ENCODE peak calls at places on chromosome 16, in four cellular contexts. R is IMR-90, G is neuronal stem cell, W is mesenchymal stem cell. J is an unnamed sample.

GRCh38 chr16:30602595-30603277 is 7.5 kb downstream of the ZNF689 start:
- DNase-seq in G (no peak), R (peak; percentile 37), W (peak; percentile 29), J (no peak)

GRCh38 chr16:1863681-1864460 is 8.1 kb downstream of the MEIOB start:
- DNase-seq in G (no peak), W (peak; percentile 51), R (peak; percentile 44), J (no peak)

GRCh38 chr16:46649571-46649970 is 28.4 kb upstream of the SHCBP1 start:
- DNase-seq in R (peak; percentile 51), W (no peak), G (no peak), J (no peak)

GRCh38 chr16:1332618-1333148 is 762 bp upstream of the BAIAP3 start:
- DNase-seq in G (no peak), W (no peak), R (no peak), J (no peak)

GRCh38 chr16:85987750-85988078 is 88.8 kb downstream of the IRF8 start:
- DNase-seq in R (no peak), W (no peak), G (no peak), J (no peak)

GRCh38 chr16:50266337-50267091 is at the start of gene ADCY7:
- DNase-seq in R (peak; percentile 78), W (peak; percentile 85), G (no peak), J (peak; percentile 57)

GRCh38 chr16:15482748-15483118 is 48.3 kb downstream of the BMERB1 start:
- DNase-seq in R (no peak), W (no peak), G (no peak), J (no peak)

GRCh38 chr16:364595-365491 is 5.5 kb downstream of the MRPL28 start:
- DNase-seq in R (no peak), W (no peak), G (no peak), J (no peak)

GRCh38 chr16:4053663-4054479 is 62.4 kb downstream of the ADCY9 start:
- DNase-seq in G (no peak), R (peak; percentile 95), W (peak; percentile 97), J (no peak)

GRCh38 chr16:62870554-62870953 is 834.3 kb upstream of the CDH8 start:
- DNase-seq in R (no peak), G (no peak), W (no peak), J (no peak)

GRCh38 chr16:81488687-81489411 is 44.2 kb downstream of the CMIP start:
- DNase-seq in R (no peak), W (no peak), G (no peak), J (no peak)

GRCh38 chr16:17215306-17215705 is 255.5 kb downstream of the XYLT1 start:
- DNase-seq in W (no peak), R (no peak), G (no peak), J (no peak)

GRCh38 chr16:17211797-17212196 is 259.0 kb downstream of the XYLT1 start:
- DNase-seq in R (no peak), G (peak; percentile 36), W (no peak), J (peak; percentile 70)

GRCh38 chr16:17213025-17213424 is 257.7 kb downstream of the XYLT1 start:
- DNase-seq in R (no peak), W (no peak), G (no peak), J (no peak)

GRCh38 chr16:17213974-17214373 is 256.8 kb downstream of the XYLT1 start:
- DNase-seq in G (no peak), R (no peak), W (no peak), J (no peak)
- H2BK120ac ChIP-seq in G (no peak overlapping the region), R (no peak overlapping the region), W (no peak overlapping the region), J (no peak overlapping the region)

DNA sequence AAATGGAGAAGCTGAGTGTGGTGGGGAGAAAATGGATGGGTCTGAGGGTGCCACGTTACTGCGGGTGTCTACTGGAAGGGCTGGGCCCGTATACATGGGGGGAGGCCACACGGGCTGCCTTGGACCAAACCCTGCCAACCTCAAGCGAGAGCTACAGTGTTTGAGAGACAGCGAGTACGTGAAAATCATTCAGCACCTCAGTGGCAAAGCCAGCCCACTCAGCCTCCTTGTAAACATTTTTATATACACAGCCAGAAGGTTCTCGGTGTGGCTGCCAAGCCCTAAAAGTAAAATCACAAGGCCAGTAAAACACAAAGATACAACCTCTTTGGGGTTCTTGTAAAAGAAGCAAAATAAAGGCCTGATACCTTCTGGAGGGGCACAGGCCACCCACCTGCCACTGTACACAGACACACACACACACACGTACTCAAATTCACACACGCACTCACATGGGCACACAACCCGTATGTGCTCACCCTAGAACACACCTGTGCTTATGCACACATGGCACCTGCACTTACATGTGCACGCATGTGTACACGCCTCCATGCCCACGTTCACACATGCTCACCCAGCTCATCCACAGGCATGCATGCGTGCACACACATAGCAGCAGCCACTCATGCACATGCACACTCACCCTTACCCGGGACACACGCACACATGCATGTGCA is 102.8 kb downstream of the GSG1L start:
- DNase-seq in W (no peak), R (no peak), G (no peak), J (no peak)
- H2AFZ ChIP-seq in W (no peak overlapping the region), R (no peak overlapping the region), G (no peak overlapping the region), J (no peak overlapping the region)

GRCh38 chr16:57758331-57759117 is 23.0 kb downstream of the KATNB1 start:
- DNase-seq in W (no peak), R (no peak), G (no peak), J (no peak)
- H2BK120ac ChIP-seq in W (no peak overlapping the region), R (no peak overlapping the region), G (no peak overlapping the region), J (no peak overlapping the region)

GRCh38 chr16:57825298-57826039 is 23.2 kb upstream of the KIFC3 start:
- DNase-seq in R (no peak), G (no peak), W (no peak), J (no peak)
- H2AFZ ChIP-seq in R (peak overlapping the region; percentile 38), G (no peak overlapping the region), W (no peak overlapping the region), J (no peak overlapping the region)

GRCh38 chr16:87129771-87130170 is 187.4 kb downstream of the C16orf95 start:
- DNase-seq in G (no peak), R (peak; percentile 37), W (peak; percentile 61), J (peak; percentile 61)
- H2BK120ac ChIP-seq in G (no peak overlapping the region), R (no peak overlapping the region), W (no peak overlapping the region), J (no peak overlapping the region)

GRCh38 chr16:69924041-69924775 is 26.9 kb upstream of the CLEC18A start:
- DNase-seq in W (no peak), G (no peak), R (no peak), J (no peak)

GRCh38 chr16:69927056-69927757 is 23.9 kb upstream of the CLEC18A start:
- DNase-seq in W (no peak), R (peak; percentile 60), G (no peak), J (no peak)

GRCh38 chr16:69926241-69926640 is 24.9 kb upstream of the CLEC18A start:
- DNase-seq in G (no peak), R (no peak), W (no peak), J (no peak)

GRCh38 chr16:69925311-69925710 is 25.8 kb upstream of the CLEC18A start:
- DNase-seq in G (no peak), W (no peak), R (no peak), J (no peak)

DNA sequence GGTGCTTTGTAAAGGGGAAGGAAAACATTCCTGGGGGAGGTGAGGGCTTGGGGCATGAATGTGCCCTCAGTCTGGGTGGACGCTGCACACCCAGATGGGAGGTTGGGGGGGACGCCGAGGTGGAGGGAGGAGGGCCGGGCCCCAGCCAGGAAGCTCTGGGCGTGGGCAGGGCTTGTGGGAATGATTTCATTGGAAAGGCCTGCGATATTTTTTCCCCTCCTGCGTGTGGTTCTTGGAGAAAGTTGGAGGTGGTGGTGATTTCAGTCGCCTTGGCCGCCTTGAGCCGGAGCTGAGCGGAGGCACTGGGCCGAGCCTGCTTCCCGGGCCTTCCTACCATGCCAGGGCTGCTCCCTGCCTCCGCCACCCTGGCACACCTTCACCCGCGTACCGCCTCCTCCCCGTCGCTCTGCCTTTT is 26.4 kb upstream of the CLEC18A start:
- DNase-seq in W (peak; percentile 50), G (no peak), R (peak; percentile 81), J (no peak)
- H2AFZ ChIP-seq in W (no peak overlapping the region), G (no peak overlapping the region), R (peak overlapping the region; percentile 85), J (no peak overlapping the region)

GRCh38 chr16:68238029-68238345 is 2.1 kb upstream of the ESRP2 start:
- DNase-seq in W (no peak), G (no peak), R (no peak), J (no peak)

GRCh38 chr16:68235882-68236803 is at the start of gene ESRP2:
- DNase-seq in G (no peak), W (no peak), R (no peak), J (peak; percentile 89)

GRCh38 chr16:68235105-68235881 is 634 bp downstream of the ESRP2 start:
- DNase-seq in W (no peak), G (no peak), R (no peak), J (peak; percentile 64)

GRCh38 chr16:68237243-68238028 is 1.5 kb upstream of the ESRP2 start:
- DNase-seq in W (peak; percentile 97), R (peak; percentile 96), G (peak; percentile 98), J (peak; percentile 99)

GRCh38 chr16:68236804-68237242 is 896 bp upstream of the ESRP2 start:
- DNase-seq in R (no peak), W (no peak), G (no peak), J (no peak)
- H2BK120ac ChIP-seq in R (peak overlapping the region; percentile 66), W (peak overlapping the region; percentile 65), G (no peak overlapping the region), J (no peak overlapping the region)

DNA sequence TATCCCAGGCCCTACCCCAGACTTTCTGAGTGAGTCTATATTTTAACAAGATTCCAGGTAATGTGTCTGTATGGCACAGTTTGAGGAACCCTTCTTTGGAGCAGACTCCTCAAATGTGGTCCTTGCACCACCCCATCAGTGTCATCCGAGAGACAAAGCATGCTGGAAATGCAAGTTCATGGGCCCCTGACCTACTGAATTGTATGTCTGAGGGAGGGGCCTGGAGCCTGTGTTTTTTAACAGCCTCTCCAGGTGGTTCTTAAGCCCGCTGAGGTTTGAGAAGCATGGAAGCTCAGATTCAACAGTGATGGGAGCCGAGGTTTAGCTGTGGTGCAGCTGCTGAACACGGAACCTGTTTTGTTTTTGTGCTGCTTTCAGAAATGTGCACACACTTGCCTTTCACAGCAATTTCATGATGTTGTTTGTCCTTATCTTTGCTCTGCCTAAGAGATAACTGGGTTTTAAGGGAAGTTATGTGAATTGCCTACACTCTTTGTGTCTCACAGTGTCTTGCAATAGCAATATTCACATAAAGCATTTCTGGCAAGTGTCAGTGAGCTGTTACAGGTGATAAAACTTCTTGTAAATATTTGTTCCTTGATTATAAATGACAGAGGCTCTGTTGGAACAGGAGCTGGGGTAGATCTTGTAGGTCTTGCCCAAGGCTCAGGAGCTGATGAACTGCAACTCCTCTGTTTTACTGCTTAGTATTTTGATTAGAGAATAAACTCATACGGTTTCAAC is 32.0 kb upstream of the IL34 start:
- DNase-seq in G (no peak), W (no peak), R (no peak), J (peak; percentile 48)
- H2AFZ ChIP-seq in G (no peak overlapping the region), W (no peak overlapping the region), R (no peak overlapping the region), J (no peak overlapping the region)

GRCh38 chr16:67228034-67228785 is 1.3 kb downstream of the TMEM208 start:
- DNase-seq in W (no peak), G (no peak), R (no peak), J (no peak)
- H2BK120ac ChIP-seq in W (no peak overlapping the region), G (no peak overlapping the region), R (no peak overlapping the region), J (no peak overlapping the region)